ENCODE peak calls at places on chromosome 22, in five cellular contexts. One of them, this sample, is unnamed.

GRCh38 chr22:46573781-46574437 is 36.5 kb upstream of the CELSR1 start:
- DNase-seq in hypothalamus: no peak
- DNase-seq in stimulated activated effector memory CD8-positive, alpha-beta T cell treated with anti-CD3 and anti-CD28 coated beads, Interleukin-12 subunit alpha, Interleukin-12 subunit beta, amount 100 ng/mL, for 72 hours: no peak
- DNase-seq in dorsolateral prefrontal cortex: no peak
- DNase-seq in activated gamma-delta T cell: no peak
- DNase-seq in this sample: peak

GRCh38 chr22:19757985-19758895 is 2.3 kb upstream of the TBX1 start:
- DNase-seq in hypothalamus: no peak
- DNase-seq in stimulated activated effector memory CD8-positive, alpha-beta T cell treated with anti-CD3 and anti-CD28 coated beads, Interleukin-12 subunit alpha, Interleukin-12 subunit beta, amount 100 ng/mL, for 72 hours: no peak
- DNase-seq in dorsolateral prefrontal cortex: no peak
- DNase-seq in activated gamma-delta T cell: no peak
- DNase-seq in this sample: no peak

GRCh38 chr22:39949964-39950737 is 10.0 kb upstream of the TMA7B start:
- DNase-seq in hypothalamus: no peak
- DNase-seq in stimulated activated effector memory CD8-positive, alpha-beta T cell treated with anti-CD3 and anti-CD28 coated beads, Interleukin-12 subunit alpha, Interleukin-12 subunit beta, amount 100 ng/mL, for 72 hours: no peak
- DNase-seq in dorsolateral prefrontal cortex: no peak
- DNase-seq in activated gamma-delta T cell: no peak
- DNase-seq in this sample: no peak

GRCh38 chr22:44691796-44692661 is 10.0 kb upstream of the PRR5 start:
- DNase-seq in hypothalamus: no peak
- DNase-seq in stimulated activated effector memory CD8-positive, alpha-beta T cell treated with anti-CD3 and anti-CD28 coated beads, Interleukin-12 subunit alpha, Interleukin-12 subunit beta, amount 100 ng/mL, for 72 hours: no peak
- DNase-seq in dorsolateral prefrontal cortex: no peak
- DNase-seq in activated gamma-delta T cell: no peak
- DNase-seq in this sample: no peak

GRCh38 chr22:42376721-42377177 is 55.5 kb downstream of the NFAM1 start:
- DNase-seq in hypothalamus: no peak
- DNase-seq in stimulated activated effector memory CD8-positive, alpha-beta T cell treated with anti-CD3 and anti-CD28 coated beads, Interleukin-12 subunit alpha, Interleukin-12 subunit beta, amount 100 ng/mL, for 72 hours: no peak
- DNase-seq in dorsolateral prefrontal cortex: no peak
- DNase-seq in activated gamma-delta T cell: no peak
- DNase-seq in this sample: no peak

GRCh38 chr22:37485714-37486223 is 415 bp downstream of the MFNG start:
- DNase-seq in hypothalamus: no peak
- DNase-seq in stimulated activated effector memory CD8-positive, alpha-beta T cell treated with anti-CD3 and anti-CD28 coated beads, Interleukin-12 subunit alpha, Interleukin-12 subunit beta, amount 100 ng/mL, for 72 hours: no peak
- DNase-seq in dorsolateral prefrontal cortex: no peak
- DNase-seq in activated gamma-delta T cell: no peak
- DNase-seq in this sample: no peak

GRCh38 chr22:17563936-17564391 is 666 bp downstream of the SLC25A18 start:
- DNase-seq in hypothalamus: no peak
- DNase-seq in stimulated activated effector memory CD8-positive, alpha-beta T cell treated with anti-CD3 and anti-CD28 coated beads, Interleukin-12 subunit alpha, Interleukin-12 subunit beta, amount 100 ng/mL, for 72 hours: no peak
- DNase-seq in dorsolateral prefrontal cortex: no peak
- DNase-seq in activated gamma-delta T cell: no peak
- DNase-seq in this sample: no peak

GRCh38 chr22:36486619-36487384 is 5.4 kb upstream of the TXN2 start:
- DNase-seq in hypothalamus: no peak
- DNase-seq in stimulated activated effector memory CD8-positive, alpha-beta T cell treated with anti-CD3 and anti-CD28 coated beads, Interleukin-12 subunit alpha, Interleukin-12 subunit beta, amount 100 ng/mL, for 72 hours: peak
- DNase-seq in dorsolateral prefrontal cortex: no peak
- DNase-seq in activated gamma-delta T cell: no peak
- DNase-seq in this sample: peak

GRCh38 chr22:23497016-23497885 is 82.8 kb downstream of the IGLL1 start:
- DNase-seq in hypothalamus: no peak
- DNase-seq in stimulated activated effector memory CD8-positive, alpha-beta T cell treated with anti-CD3 and anti-CD28 coated beads, Interleukin-12 subunit alpha, Interleukin-12 subunit beta, amount 100 ng/mL, for 72 hours: no peak
- DNase-seq in dorsolateral prefrontal cortex: no peak
- DNase-seq in activated gamma-delta T cell: no peak
- DNase-seq in this sample: no peak

GRCh38 chr22:38221407-38221806 is 19.6 kb downstream of the MAFF start:
- DNase-seq in hypothalamus: no peak
- DNase-seq in stimulated activated effector memory CD8-positive, alpha-beta T cell treated with anti-CD3 and anti-CD28 coated beads, Interleukin-12 subunit alpha, Interleukin-12 subunit beta, amount 100 ng/mL, for 72 hours: no peak
- DNase-seq in dorsolateral prefrontal cortex: no peak
- DNase-seq in activated gamma-delta T cell: no peak
- DNase-seq in this sample: no peak

GRCh38 chr22:18031670-18032454 is 7.5 kb upstream of the MICAL3 start:
- DNase-seq in hypothalamus: no peak
- DNase-seq in stimulated activated effector memory CD8-positive, alpha-beta T cell treated with anti-CD3 and anti-CD28 coated beads, Interleukin-12 subunit alpha, Interleukin-12 subunit beta, amount 100 ng/mL, for 72 hours: no peak
- DNase-seq in dorsolateral prefrontal cortex: peak
- DNase-seq in activated gamma-delta T cell: no peak
- DNase-seq in this sample: no peak

GRCh38 chr22:34847072-34847471 is 218.9 kb upstream of the ISX start:
- DNase-seq in hypothalamus: no peak
- DNase-seq in stimulated activated effector memory CD8-positive, alpha-beta T cell treated with anti-CD3 and anti-CD28 coated beads, Interleukin-12 subunit alpha, Interleukin-12 subunit beta, amount 100 ng/mL, for 72 hours: no peak
- DNase-seq in dorsolateral prefrontal cortex: no peak
- DNase-seq in activated gamma-delta T cell: no peak
- DNase-seq in this sample: no peak

GRCh38 chr22:46011627-46012181 is 34.7 kb upstream of the WNT7B start:
- DNase-seq in hypothalamus: no peak
- DNase-seq in stimulated activated effector memory CD8-positive, alpha-beta T cell treated with anti-CD3 and anti-CD28 coated beads, Interleukin-12 subunit alpha, Interleukin-12 subunit beta, amount 100 ng/mL, for 72 hours: no peak
- DNase-seq in dorsolateral prefrontal cortex: peak
- DNase-seq in activated gamma-delta T cell: no peak
- DNase-seq in this sample: no peak

GRCh38 chr22:46124383-46125144 is 25.8 kb upstream of the PPARA start:
- DNase-seq in hypothalamus: no peak
- DNase-seq in stimulated activated effector memory CD8-positive, alpha-beta T cell treated with anti-CD3 and anti-CD28 coated beads, Interleukin-12 subunit alpha, Interleukin-12 subunit beta, amount 100 ng/mL, for 72 hours: no peak
- DNase-seq in dorsolateral prefrontal cortex: no peak
- DNase-seq in activated gamma-delta T cell: no peak
- DNase-seq in this sample: no peak

GRCh38 chr22:50267591-50268390 is 2.4 kb downstream of the MAPK11 start:
- DNase-seq in hypothalamus: no peak
- DNase-seq in stimulated activated effector memory CD8-positive, alpha-beta T cell treated with anti-CD3 and anti-CD28 coated beads, Interleukin-12 subunit alpha, Interleukin-12 subunit beta, amount 100 ng/mL, for 72 hours: no peak
- DNase-seq in dorsolateral prefrontal cortex: peak
- DNase-seq in activated gamma-delta T cell: no peak
- DNase-seq in this sample: no peak

GRCh38 chr22:49962751-49963646 is 2.4 kb downstream of the PIM3 start:
- DNase-seq in hypothalamus: no peak
- DNase-seq in stimulated activated effector memory CD8-positive, alpha-beta T cell treated with anti-CD3 and anti-CD28 coated beads, Interleukin-12 subunit alpha, Interleukin-12 subunit beta, amount 100 ng/mL, for 72 hours: no peak
- DNase-seq in dorsolateral prefrontal cortex: peak
- DNase-seq in activated gamma-delta T cell: no peak
- DNase-seq in this sample: no peak

This sample was measured in AML-193.